ENCODE peak calls at places on chromosome 9, in ten cellular contexts. One of them, this sample, is unnamed.

GRCh38 chr9:5629312-5630037 is 568 bp downstream of the RIC1 start:
- DNase-seq in stomach: peak; percentile 55
- DNase-seq in breast epithelium: peak; percentile 27
- DNase-seq in GM13976: peak; percentile 53
- DNase-seq in fibroblast of the aortic adventitia: peak; percentile 45
- DNase-seq in GM13977: no peak
- DNase-seq in H1: no peak
- DNase-seq in left ventricle myocardium inferior: peak; percentile 61
- DNase-seq in body of pancreas: peak; percentile 58
- DNase-seq in GM20000: peak; percentile 38
- DNase-seq in this sample: peak; percentile 77

GRCh38 chr9:5639816-5640215 is 10.9 kb downstream of the RIC1 start:
- DNase-seq in stomach: no peak
- DNase-seq in breast epithelium: no peak
- DNase-seq in GM13976: no peak
- DNase-seq in fibroblast of the aortic adventitia: no peak
- DNase-seq in GM13977: no peak
- DNase-seq in H1: no peak
- DNase-seq in left ventricle myocardium inferior: no peak
- DNase-seq in body of pancreas: no peak
- DNase-seq in GM20000: no peak
- DNase-seq in this sample: no peak

GRCh38 chr9:33130501-33130900 is 36.6 kb downstream of the B4GALT1 start:
- DNase-seq in stomach: no peak
- DNase-seq in breast epithelium: no peak
- DNase-seq in GM13976: peak; percentile 72
- DNase-seq in fibroblast of the aortic adventitia: peak; percentile 57
- DNase-seq in GM13977: peak; percentile 67
- DNase-seq in H1: no peak
- DNase-seq in left ventricle myocardium inferior: no peak
- DNase-seq in body of pancreas: no peak
- DNase-seq in GM20000: peak; percentile 76
- DNase-seq in this sample: no peak

GRCh38 chr9:122180633-122181032 is 20.9 kb downstream of the MORN5 start:
- DNase-seq in stomach: no peak
- DNase-seq in breast epithelium: no peak
- DNase-seq in GM13976: no peak
- DNase-seq in fibroblast of the aortic adventitia: peak; percentile 75
- DNase-seq in GM13977: no peak
- DNase-seq in H1: no peak
- DNase-seq in left ventricle myocardium inferior: no peak
- DNase-seq in body of pancreas: no peak
- DNase-seq in GM20000: no peak
- DNase-seq in this sample: no peak

GRCh38 chr9:127119319-127119709 is 3.1 kb downstream of the ANGPTL2 start:
- DNase-seq in stomach: no peak
- DNase-seq in breast epithelium: no peak
- DNase-seq in GM13976: no peak
- DNase-seq in fibroblast of the aortic adventitia: no peak
- DNase-seq in GM13977: no peak
- DNase-seq in H1: no peak
- DNase-seq in left ventricle myocardium inferior: no peak
- DNase-seq in body of pancreas: no peak
- DNase-seq in GM20000: no peak
- DNase-seq in this sample: no peak

GRCh38 chr9:91426123-91426745 is 2.6 kb upstream of the NFIL3 start:
- DNase-seq in stomach: no peak
- DNase-seq in breast epithelium: no peak
- DNase-seq in GM13976: peak; percentile 62
- DNase-seq in fibroblast of the aortic adventitia: peak; percentile 63
- DNase-seq in GM13977: peak; percentile 66
- DNase-seq in H1: no peak
- DNase-seq in left ventricle myocardium inferior: no peak
- DNase-seq in body of pancreas: no peak
- DNase-seq in GM20000: peak; percentile 77
- DNase-seq in this sample: no peak

GRCh38 chr9:131805803-131806202 is 65.9 kb upstream of the RAPGEF1 start:
- DNase-seq in stomach: no peak
- DNase-seq in breast epithelium: no peak
- DNase-seq in GM13976: no peak
- DNase-seq in fibroblast of the aortic adventitia: no peak
- DNase-seq in GM13977: no peak
- DNase-seq in H1: no peak
- DNase-seq in left ventricle myocardium inferior: no peak
- DNase-seq in body of pancreas: no peak
- DNase-seq in GM20000: no peak
- DNase-seq in this sample: no peak

GRCh38 chr9:16282216-16282615 is 588.3 kb downstream of the BNC2 start:
- DNase-seq in stomach: no peak
- DNase-seq in breast epithelium: no peak
- DNase-seq in GM13976: no peak
- DNase-seq in fibroblast of the aortic adventitia: peak; percentile 58
- DNase-seq in GM13977: no peak
- DNase-seq in H1: no peak
- DNase-seq in left ventricle myocardium inferior: no peak
- DNase-seq in body of pancreas: no peak
- DNase-seq in GM20000: no peak
- DNase-seq in this sample: no peak

GRCh38 chr9:136087741-136088480 is 7.2 kb downstream of the NACC2 start:
- DNase-seq in stomach: no peak
- DNase-seq in breast epithelium: no peak
- DNase-seq in GM13976: no peak
- DNase-seq in fibroblast of the aortic adventitia: no peak
- DNase-seq in GM13977: no peak
- DNase-seq in H1: no peak
- DNase-seq in left ventricle myocardium inferior: peak; percentile 18
- DNase-seq in body of pancreas: no peak
- DNase-seq in GM20000: peak; percentile 27
- DNase-seq in this sample: no peak

GRCh38 chr9:137433916-137434431 is 7.2 kb downstream of the ENTPD8 start:
- DNase-seq in stomach: no peak
- DNase-seq in breast epithelium: no peak
- DNase-seq in GM13976: no peak
- DNase-seq in fibroblast of the aortic adventitia: no peak
- DNase-seq in GM13977: no peak
- DNase-seq in H1: no peak
- DNase-seq in left ventricle myocardium inferior: peak; percentile 11
- DNase-seq in body of pancreas: no peak
- DNase-seq in GM20000: no peak
- DNase-seq in this sample: no peak

GRCh38 chr9:129990269-129991005 is 52.6 kb downstream of the FNBP1 start:
- DNase-seq in stomach: no peak
- DNase-seq in breast epithelium: no peak
- DNase-seq in GM13976: no peak
- DNase-seq in fibroblast of the aortic adventitia: no peak
- DNase-seq in GM13977: no peak
- DNase-seq in H1: no peak
- DNase-seq in left ventricle myocardium inferior: no peak
- DNase-seq in body of pancreas: no peak
- DNase-seq in GM20000: no peak
- DNase-seq in this sample: no peak

GRCh38 chr9:97305501-97306298 is 1.8 kb upstream of the CCDC180 start:
- DNase-seq in stomach: no peak
- DNase-seq in breast epithelium: no peak
- DNase-seq in GM13976: no peak
- DNase-seq in fibroblast of the aortic adventitia: no peak
- DNase-seq in GM13977: no peak
- DNase-seq in H1: no peak
- DNase-seq in left ventricle myocardium inferior: no peak
- DNase-seq in body of pancreas: no peak
- DNase-seq in GM20000: no peak
- DNase-seq in this sample: no peak

GRCh38 chr9:132216861-132217655 is 55.2 kb downstream of the NTNG2 start:
- DNase-seq in stomach: no peak
- DNase-seq in breast epithelium: no peak
- DNase-seq in GM13976: no peak
- DNase-seq in fibroblast of the aortic adventitia: no peak
- DNase-seq in GM13977: no peak
- DNase-seq in H1: no peak
- DNase-seq in left ventricle myocardium inferior: no peak
- DNase-seq in body of pancreas: no peak
- DNase-seq in GM20000: no peak
- DNase-seq in this sample: no peak

GRCh38 chr9:109811876-109812275 is 31.9 kb downstream of the PALM2AKAP2 start:
- DNase-seq in stomach: no peak
- DNase-seq in breast epithelium: no peak
- DNase-seq in GM13976: no peak
- DNase-seq in fibroblast of the aortic adventitia: no peak
- DNase-seq in GM13977: no peak
- DNase-seq in H1: no peak
- DNase-seq in left ventricle myocardium inferior: no peak
- DNase-seq in body of pancreas: no peak
- DNase-seq in GM20000: no peak
- DNase-seq in this sample: no peak

GRCh38 chr9:109802491-109802890 is 22.5 kb downstream of the PALM2AKAP2 start:
- DNase-seq in stomach: no peak
- DNase-seq in breast epithelium: no peak
- DNase-seq in GM13976: no peak
- DNase-seq in fibroblast of the aortic adventitia: no peak
- DNase-seq in GM13977: no peak
- DNase-seq in H1: no peak
- DNase-seq in left ventricle myocardium inferior: no peak
- DNase-seq in body of pancreas: no peak
- DNase-seq in GM20000: no peak
- DNase-seq in this sample: no peak

GRCh38 chr9:109805054-109805453 is 25.1 kb downstream of the PALM2AKAP2 start:
- DNase-seq in stomach: no peak
- DNase-seq in breast epithelium: no peak
- DNase-seq in GM13976: no peak
- DNase-seq in fibroblast of the aortic adventitia: no peak
- DNase-seq in GM13977: no peak
- DNase-seq in H1: no peak
- DNase-seq in left ventricle myocardium inferior: peak; percentile 33
- DNase-seq in body of pancreas: no peak
- DNase-seq in GM20000: no peak
- DNase-seq in this sample: no peak

GRCh38 chr9:109801484-109801883 is 21.5 kb downstream of the PALM2AKAP2 start:
- DNase-seq in stomach: no peak
- DNase-seq in breast epithelium: no peak
- DNase-seq in GM13976: no peak
- DNase-seq in fibroblast of the aortic adventitia: no peak
- DNase-seq in GM13977: no peak
- DNase-seq in H1: no peak
- DNase-seq in left ventricle myocardium inferior: peak; percentile 33
- DNase-seq in body of pancreas: no peak
- DNase-seq in GM20000: no peak
- DNase-seq in this sample: no peak

GRCh38 chr9:109806506-109807115 is 26.6 kb downstream of the PALM2AKAP2 start:
- DNase-seq in stomach: no peak
- DNase-seq in breast epithelium: no peak
- DNase-seq in GM13976: no peak
- DNase-seq in fibroblast of the aortic adventitia: peak; percentile 67
- DNase-seq in GM13977: no peak
- DNase-seq in H1: no peak
- DNase-seq in left ventricle myocardium inferior: no peak
- DNase-seq in body of pancreas: no peak
- DNase-seq in GM20000: no peak
- DNase-seq in this sample: no peak
- TF ChIP-seq CTCF in stomach: no peak
- TF ChIP-seq CTCF in breast epithelium: no peak
- TF ChIP-seq CTCF in GM13976: no peak
- TF ChIP-seq CTCF in fibroblast of the aortic adventitia: no peak
- TF ChIP-seq CTCF in GM13977: no peak
- TF ChIP-seq CTCF in H1: no peak
- TF ChIP-seq CTCF in left ventricle myocardium inferior: no peak
- TF ChIP-seq CTCF in body of pancreas: no peak
- TF ChIP-seq CTCF in GM20000: no peak
- TF ChIP-seq CTCF in this sample: no peak

GRCh38 chr9:83491413-83491812 is 46.8 kb downstream of the FRMD3 start:
- DNase-seq in stomach: no peak
- DNase-seq in breast epithelium: no peak
- DNase-seq in GM13976: no peak
- DNase-seq in fibroblast of the aortic adventitia: no peak
- DNase-seq in GM13977: no peak
- DNase-seq in H1: no peak
- DNase-seq in left ventricle myocardium inferior: no peak
- DNase-seq in body of pancreas: no peak
- DNase-seq in GM20000: no peak
- DNase-seq in this sample: no peak
- TF ChIP-seq CTCF in stomach: no peak
- TF ChIP-seq CTCF in breast epithelium: no peak
- TF ChIP-seq CTCF in GM13976: no peak
- TF ChIP-seq CTCF in fibroblast of the aortic adventitia: no peak
- TF ChIP-seq CTCF in GM13977: no peak
- TF ChIP-seq CTCF in H1: no peak
- TF ChIP-seq CTCF in left ventricle myocardium inferior: no peak
- TF ChIP-seq CTCF in body of pancreas: no peak
- TF ChIP-seq CTCF in GM20000: no peak
- TF ChIP-seq CTCF in this sample: no peak

GRCh38 chr9:523444-523843 is 308.8 kb downstream of the DOCK8 start:
- DNase-seq in stomach: no peak
- DNase-seq in breast epithelium: no peak
- DNase-seq in GM13976: no peak
- DNase-seq in fibroblast of the aortic adventitia: no peak
- DNase-seq in GM13977: no peak
- DNase-seq in H1: no peak
- DNase-seq in left ventricle myocardium inferior: no peak
- DNase-seq in body of pancreas: no peak
- DNase-seq in GM20000: no peak
- DNase-seq in this sample: no peak

GRCh38 chr9:522190-522589 is 307.5 kb downstream of the DOCK8 start:
- DNase-seq in stomach: no peak
- DNase-seq in breast epithelium: no peak
- DNase-seq in GM13976: no peak
- DNase-seq in fibroblast of the aortic adventitia: no peak
- DNase-seq in GM13977: no peak
- DNase-seq in H1: no peak
- DNase-seq in left ventricle myocardium inferior: no peak
- DNase-seq in body of pancreas: no peak
- DNase-seq in GM20000: no peak
- DNase-seq in this sample: no peak

GRCh38 chr9:524008-524407 is 309.3 kb downstream of the DOCK8 start:
- DNase-seq in stomach: no peak
- DNase-seq in breast epithelium: no peak
- DNase-seq in GM13976: no peak
- DNase-seq in fibroblast of the aortic adventitia: no peak
- DNase-seq in GM13977: no peak
- DNase-seq in H1: no peak
- DNase-seq in left ventricle myocardium inferior: no peak
- DNase-seq in body of pancreas: no peak
- DNase-seq in GM20000: no peak
- DNase-seq in this sample: no peak

GRCh38 chr9:520315-520714 is 305.6 kb downstream of the DOCK8 start:
- DNase-seq in stomach: no peak
- DNase-seq in breast epithelium: no peak
- DNase-seq in GM13976: no peak
- DNase-seq in fibroblast of the aortic adventitia: no peak
- DNase-seq in GM13977: no peak
- DNase-seq in H1: no peak
- DNase-seq in left ventricle myocardium inferior: no peak
- DNase-seq in body of pancreas: no peak
- DNase-seq in GM20000: no peak
- DNase-seq in this sample: no peak

GRCh38 chr9:522658-523057 is 308.0 kb downstream of the DOCK8 start:
- DNase-seq in stomach: no peak
- DNase-seq in breast epithelium: no peak
- DNase-seq in GM13976: no peak
- DNase-seq in fibroblast of the aortic adventitia: peak; percentile 23
- DNase-seq in GM13977: no peak
- DNase-seq in H1: no peak
- DNase-seq in left ventricle myocardium inferior: no peak
- DNase-seq in body of pancreas: no peak
- DNase-seq in GM20000: no peak
- DNase-seq in this sample: no peak
- TF ChIP-seq CTCF in stomach: no peak
- TF ChIP-seq CTCF in breast epithelium: no peak
- TF ChIP-seq CTCF in GM13976: no peak
- TF ChIP-seq CTCF in fibroblast of the aortic adventitia: no peak
- TF ChIP-seq CTCF in GM13977: no peak
- TF ChIP-seq CTCF in H1: no peak
- TF ChIP-seq CTCF in left ventricle myocardium inferior: no peak
- TF ChIP-seq CTCF in body of pancreas: no peak
- TF ChIP-seq CTCF in GM20000: no peak
- TF ChIP-seq CTCF in this sample: no peak

GRCh38 chr9:99181621-99182020 is 40.1 kb downstream of the ALG2 start:
- DNase-seq in stomach: no peak
- DNase-seq in breast epithelium: no peak
- DNase-seq in GM13976: peak; percentile 68
- DNase-seq in fibroblast of the aortic adventitia: peak; percentile 6
- DNase-seq in GM13977: peak; percentile 53
- DNase-seq in H1: no peak
- DNase-seq in left ventricle myocardium inferior: no peak
- DNase-seq in body of pancreas: no peak
- DNase-seq in GM20000: peak; percentile 62
- DNase-seq in this sample: no peak
- TF ChIP-seq CTCF in stomach: no peak
- TF ChIP-seq CTCF in breast epithelium: no peak
- TF ChIP-seq CTCF in GM13976: no peak
- TF ChIP-seq CTCF in fibroblast of the aortic adventitia: no peak
- TF ChIP-seq CTCF in GM13977: no peak
- TF ChIP-seq CTCF in H1: no peak
- TF ChIP-seq CTCF in left ventricle myocardium inferior: no peak
- TF ChIP-seq CTCF in body of pancreas: no peak
- TF ChIP-seq CTCF in GM20000: no peak
- TF ChIP-seq CTCF in this sample: no peak